ENCODE peak calls at places on chromosomes 6 and 20, in ten cellular contexts. S is NCI-H524 treated with DMSO at 0.1 percent for 48 hours; R is activated gamma-delta T cell treated with Interleukin-2 at 50 U/mL for 16 hours; D is activated CD4-positive, alpha-beta T cell treated with anti-CD3 and anti-CD28 coated beads, Interleukin-2, amount 50 U/mL, for 48 hours; I is HTR-8/SVneo; Q is Peyer's patch; U is iris pigment epithelial cell; W is AG20443; A is RPMI7951; B is activated T-cell treated with anti-CD3 and anti-CD28 coated beads for 48 hours. O is an unnamed sample.

GRCh38 chr20:64044484-64045247 is 4.8 kb downstream of the SOX18 start:
- DNase-seq in S (no peak), R (no peak), D (no peak), I (peak), Q (no peak), U (peak), W (peak), A (peak), B (no peak), O (no peak)

GRCh38 chr6:43488667-43489276 is 11.4 kb downstream of the TJAP1 start:
- DNase-seq in S (no peak), R (no peak), D (no peak), I (no peak), Q (no peak), U (no peak), W (peak), A (peak), B (no peak), O (no peak)

GRCh38 chr20:43942661-43943285 is 28.1 kb downstream of the TOX2 start:
- DNase-seq in S (no peak), R (peak), D (no peak), I (peak), Q (peak), U (peak), W (peak), A (peak), B (no peak), O (no peak)

GRCh38 chr6:2746557-2747061 is 4.1 kb downstream of the MYLK4 start:
- DNase-seq in S (no peak), R (no peak), D (no peak), I (no peak), Q (no peak), U (no peak), W (no peak), A (no peak), B (no peak), O (no peak)

GRCh38 chr20:24755411-24755922 is 193.6 kb upstream of the CST7 start:
- DNase-seq in S (no peak), R (no peak), D (no peak), I (no peak), Q (peak), U (no peak), W (no peak), A (peak), B (no peak), O (no peak)

GRCh38 chr6:4675086-4675485 is 101.1 kb upstream of the CDYL start:
- DNase-seq in S (no peak), R (no peak), D (no peak), I (no peak), Q (no peak), U (no peak), W (no peak), A (no peak), B (no peak), O (no peak)

GRCh38 chr6:130827247-130828149 is at the start of gene SMLR1:
- DNase-seq in S (no peak), R (no peak), D (no peak), I (no peak), Q (no peak), U (no peak), W (no peak), A (no peak), B (no peak), O (no peak)

GRCh38 chr6:41759905-41760579 is 12.8 kb upstream of the PGC start:
- DNase-seq in S (no peak), R (no peak), D (no peak), I (no peak), Q (no peak), U (no peak), W (no peak), A (no peak), B (no peak), O (no peak)

GRCh38 chr6:104640141-104640700 is 219.5 kb downstream of the HACE1 start:
- DNase-seq in S (no peak), R (no peak), D (no peak), I (no peak), Q (no peak), U (peak), W (no peak), A (no peak), B (no peak), O (no peak)

GRCh38 chr6:131281471-131282270 is 146.4 kb downstream of the AKAP7 start:
- DNase-seq in S (no peak), R (peak), D (peak), I (no peak), Q (peak), U (peak), W (no peak), A (no peak), B (peak), O (peak)

GRCh38 chr6:66638099-66638498 is 931.1 kb upstream of the EYS start:
- DNase-seq in S (no peak), R (no peak), D (no peak), I (no peak), Q (no peak), U (peak), W (no peak), A (no peak), B (no peak), O (no peak)

GRCh38 chr20:56801991-56802740 is 173.1 kb downstream of the TFAP2C start:
- DNase-seq in S (no peak), R (no peak), D (no peak), I (no peak), Q (no peak), U (peak), W (peak), A (no peak), B (no peak), O (no peak)

GRCh38 chr6:130524552-130524951 is 158.7 kb downstream of the TMEM200A start:
- DNase-seq in S (no peak), R (peak), D (no peak), I (no peak), Q (no peak), U (no peak), W (no peak), A (no peak), B (no peak), O (no peak)

GRCh38 chr6:193180-193579 is 99.1 kb upstream of the DUSP22 start:
- DNase-seq in S (no peak), R (no peak), D (no peak), I (no peak), Q (no peak), U (no peak), W (no peak), A (no peak), B (no peak), O (peak)

GRCh38 chr6:13400772-13401171 is 72.4 kb upstream of the TBC1D7 start:
- DNase-seq in S (no peak), R (no peak), D (no peak), I (no peak), Q (no peak), U (no peak), W (no peak), A (no peak), B (no peak), O (no peak)

GRCh38 chr20:1177680-1178079 is 7.1 kb downstream of the TMEM74B start:
- DNase-seq in S (no peak), R (no peak), D (no peak), I (no peak), Q (no peak), U (peak), W (peak), A (no peak), B (no peak), O (no peak)

GRCh38 chr6:135555550-135555949 is 58.0 kb upstream of the AHI1 start:
- DNase-seq in S (no peak), R (no peak), D (no peak), I (no peak), Q (no peak), U (no peak), W (no peak), A (no peak), B (no peak), O (no peak)

GRCh38 chr6:73511796-73512195 is 9.0 kb downstream of the EEF1A1 start:
- DNase-seq in S (no peak), R (no peak), D (no peak), I (no peak), Q (no peak), U (no peak), W (no peak), A (peak), B (no peak), O (peak)

GRCh38 chr6:56710967-56711366 is 68.3 kb upstream of the DST start:
- DNase-seq in S (no peak), R (no peak), D (no peak), I (no peak), Q (no peak), U (no peak), W (no peak), A (no peak), B (no peak), O (no peak)

GRCh38 chr20:9912858-9913434 is 74.1 kb upstream of the PAK5 start:
- DNase-seq in S (no peak), R (peak), D (peak), I (peak), Q (peak), U (peak), W (peak), A (peak), B (peak), O (peak)

GRCh38 chr6:40232698-40233097 is 298.4 kb upstream of the MOCS1 start:
- DNase-seq in S (no peak), R (no peak), D (no peak), I (no peak), Q (no peak), U (no peak), W (no peak), A (no peak), B (no peak), O (no peak)

GRCh38 chr6:100904316-100904715 is 23.2 kb upstream of the ASCC3 start:
- DNase-seq in S (no peak), R (no peak), D (no peak), I (no peak), Q (no peak), U (no peak), W (no peak), A (no peak), B (no peak), O (no peak)

GRCh38 chr6:34362909-34363713 is 29.4 kb downstream of the NUDT3 start:
- DNase-seq in S (no peak), R (no peak), D (no peak), I (no peak), Q (no peak), U (no peak), W (no peak), A (no peak), B (no peak), O (no peak)

GRCh38 chr6:72246926-72247325 is 360.6 kb downstream of the RIMS1 start:
- DNase-seq in S (no peak), R (no peak), D (no peak), I (no peak), Q (no peak), U (peak), W (no peak), A (no peak), B (no peak), O (no peak)

GRCh38 chr6:16130437-16130891 is 1.6 kb downstream of the MYLIP start:
- DNase-seq in S (peak), R (no peak), D (no peak), I (no peak), Q (peak), U (no peak), W (no peak), A (peak), B (no peak), O (no peak)